ENCODE peak calls at places on chromosomes 2 and 18, in seven cellular contexts. K is breast epithelium, H is lower leg skin, A is adrenal gland, T is Peyer's patch, U is uterus, L is HCT116. J is an unnamed sample.
A peak's percentile ranks its signal among the peaks of the same experiment; 100 is the strongest.

GRCh38 chr2:185291035-185291647 is 447.5 kb upstream of the FSIP2 start:
- DNase-seq in K (peak; percentile 58), H (no peak), A (peak; percentile 55), T (no peak), U (no peak), L (peak; percentile 40), J (peak; percentile 71)

GRCh38 chr2:205520311-205520710 is 162.0 kb upstream of the NRP2 start:
- DNase-seq in K (no peak), H (no peak), A (no peak), T (no peak), U (no peak), L (no peak), J (no peak)

GRCh38 chr2:54897420-54898310 is 152.6 kb downstream of the RTN4 start:
- DNase-seq in K (no peak), H (no peak), A (no peak), T (no peak), U (no peak), L (no peak), J (no peak)

GRCh38 chr2:119249855-119250775 is 26.5 kb downstream of the STEAP3 start:
- DNase-seq in K (no peak), H (no peak), A (no peak), T (no peak), U (no peak), L (no peak), J (peak; percentile 17)

GRCh38 chr2:37439131-37439642 is 94.8 kb downstream of the QPCT start:
- DNase-seq in K (no peak), H (no peak), A (no peak), T (no peak), U (no peak), L (no peak), J (no peak)

GRCh38 chr2:172397136-172397825 is 30.1 kb upstream of the ITGA6 start:
- DNase-seq in K (no peak), H (no peak), A (no peak), T (no peak), U (no peak), L (no peak), J (no peak)

GRCh38 chr2:2014251-2014761 is 270.0 kb upstream of the PXDN start:
- DNase-seq in K (no peak), H (no peak), A (peak; percentile 22), T (no peak), U (no peak), L (no peak), J (no peak)

GRCh38 chr18:54150226-54150625 is 74.2 kb downstream of the MBD2 start:
- DNase-seq in K (no peak), H (no peak), A (no peak), T (no peak), U (no peak), L (no peak), J (no peak)

GRCh38 chr2:201436141-201436540 is 15.1 kb downstream of the TRAK2 start:
- DNase-seq in K (no peak), H (no peak), A (no peak), T (no peak), U (no peak), L (no peak), J (no peak)

GRCh38 chr18:61949946-61950345 is 57.1 kb upstream of the RNF152 start:
- DNase-seq in K (no peak), H (peak; percentile 29), A (no peak), T (no peak), U (peak; percentile 63), L (no peak), J (no peak)

GRCh38 chr2:229141626-229142025 is 129.5 kb downstream of the PID1 start:
- DNase-seq in K (no peak), H (no peak), A (no peak), T (no peak), U (no peak), L (no peak), J (no peak)

GRCh38 chr2:97997774-97998392 is 2.1 kb upstream of the TMEM131 start:
- DNase-seq in K (no peak), H (peak; percentile 27), A (no peak), T (no peak), U (no peak), L (no peak), J (no peak)

GRCh38 chr2:14761118-14761517 is 128.6 kb downstream of the LRATD1 start:
- DNase-seq in K (no peak), H (no peak), A (no peak), T (no peak), U (no peak), L (no peak), J (no peak)

GRCh38 chr2:234249873-234250272 is 199.4 kb downstream of the SPP2 start:
- DNase-seq in K (no peak), H (no peak), A (no peak), T (no peak), U (no peak), L (no peak), J (no peak)

DNA sequence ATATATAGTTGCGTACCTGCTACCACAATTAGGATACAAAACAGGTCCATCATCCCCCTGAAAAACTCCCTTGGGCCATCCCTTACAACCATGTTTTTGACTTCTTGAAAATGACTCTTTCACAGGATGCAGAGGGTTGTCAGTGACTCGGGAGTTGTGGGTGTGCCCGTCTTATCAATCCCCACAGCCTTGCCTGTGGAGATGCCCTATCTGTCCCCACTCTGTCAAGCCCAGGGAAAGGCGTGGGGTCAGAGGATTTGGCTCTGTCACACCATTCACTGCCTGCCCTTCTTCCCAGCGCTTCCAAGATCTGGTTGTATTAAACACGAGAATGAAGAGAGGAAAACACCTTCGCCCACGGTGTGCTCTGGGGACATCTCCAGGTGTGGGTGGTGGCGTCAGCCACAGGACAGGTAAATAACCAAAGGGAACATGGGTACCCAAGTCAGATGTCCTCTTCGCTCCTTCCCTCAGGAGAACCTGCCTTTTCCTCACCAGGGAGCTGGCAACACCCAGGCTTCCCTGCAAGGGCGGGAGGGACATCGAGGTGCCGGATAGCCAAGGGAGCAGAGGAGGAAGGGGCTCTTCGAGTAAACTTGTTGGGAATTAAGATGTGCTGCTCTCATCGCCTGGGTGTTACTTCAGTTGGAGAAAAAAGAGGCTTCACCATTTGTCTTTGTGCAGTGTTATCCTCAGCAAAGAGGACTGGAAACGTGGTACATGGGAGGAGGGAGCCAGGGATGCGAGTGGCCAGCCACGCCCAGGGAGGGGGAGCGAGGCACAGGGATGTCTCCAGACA is 100.3 kb downstream of the B3GNT2 start:
- DNase-seq in K (no peak), H (no peak), A (no peak), T (no peak), U (no peak), L (no peak), J (no peak)
- TF ChIP-seq POLR2A in K (no peak), H (no peak), A (no peak), T (no peak), U (no peak), L (no peak), J (no peak)

GRCh38 chr2:190912731-190913130 is 32.1 kb downstream of the GLS start:
- DNase-seq in K (no peak), H (no peak), A (no peak), T (no peak), U (no peak), L (no peak), J (no peak)
- TF ChIP-seq CTCF in K (no peak), H (no peak), A (no peak), T (no peak), U (no peak), L (no peak), J (no peak)

GRCh38 chr18:3447035-3447894 is 2.7 kb upstream of the TGIF1 start:
- DNase-seq in K (peak; percentile 54), H (peak; percentile 62), A (no peak), T (peak; percentile 46), U (peak; percentile 71), L (no peak), J (peak; percentile 37)

GRCh38 chr18:3449702-3450357 is at the start of gene TGIF1:
- DNase-seq in K (peak; percentile 90), H (peak; percentile 81), A (peak; percentile 87), T (peak; percentile 76), U (peak; percentile 84), L (peak; percentile 70), J (peak; percentile 83)

GRCh38 chr18:3447895-3448844 is 1.8 kb upstream of the TGIF1 start:
- DNase-seq in K (peak; percentile 97), H (peak; percentile 94), A (peak; percentile 94), T (peak; percentile 85), U (peak; percentile 94), L (peak; percentile 92), J (peak; percentile 94)

GRCh38 chr18:3450358-3451107 is 561 bp downstream of the TGIF1 start:
- DNase-seq in K (peak; percentile 73), H (peak; percentile 77), A (peak; percentile 77), T (peak; percentile 66), U (peak; percentile 78), L (no peak), J (peak; percentile 71)

DNA sequence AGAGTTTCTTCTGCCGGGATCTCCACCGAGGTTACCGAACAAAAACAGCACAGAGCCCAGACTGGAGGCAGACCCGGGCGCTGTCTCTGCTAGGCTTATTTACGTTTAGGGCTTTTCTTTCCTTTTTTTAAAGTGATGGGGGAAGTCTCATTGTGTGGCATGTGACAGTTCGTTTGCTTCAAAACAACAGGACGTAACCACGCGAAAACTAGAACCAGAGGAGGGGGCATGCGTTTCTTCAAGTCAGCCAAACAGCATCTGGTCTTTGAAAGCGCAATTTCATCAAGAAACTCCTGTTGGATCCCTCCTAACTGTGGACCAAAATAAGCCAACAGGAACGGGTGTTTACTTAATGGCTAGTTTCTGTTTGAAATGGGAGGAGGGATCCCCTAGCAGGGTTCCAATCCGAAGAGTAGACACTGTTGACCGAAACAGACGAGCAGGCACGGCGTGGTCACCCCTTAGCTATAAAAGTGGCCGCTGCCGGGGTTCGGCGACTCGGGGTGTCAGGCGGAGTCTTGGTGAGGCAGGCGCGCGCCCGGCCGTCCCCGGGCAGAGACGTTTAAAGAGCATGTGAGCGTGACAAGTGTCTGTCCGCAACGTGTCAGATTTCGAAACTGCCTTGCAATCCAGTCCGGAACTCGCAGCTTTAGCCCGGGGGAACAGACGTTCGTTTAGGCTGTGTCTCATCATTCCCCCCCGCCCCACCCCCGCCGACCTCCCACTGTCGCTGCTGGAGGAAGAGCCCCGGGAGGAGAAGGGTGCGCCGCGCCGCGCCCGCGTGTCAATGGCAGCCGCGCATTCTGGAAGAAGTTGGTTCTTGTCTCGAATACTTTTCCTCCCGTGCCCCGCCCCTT is 899 bp upstream of the TGIF1 start:
- DNase-seq in K (peak; percentile 91), H (peak; percentile 97), A (peak; percentile 81), T (peak; percentile 86), U (peak; percentile 77), L (peak; percentile 70), J (peak; percentile 81)
- TF ChIP-seq POLR2A in K (peak; percentile 90), H (peak; percentile 89), A (peak; percentile 88), T (peak; percentile 78), U (peak; percentile 52), L (no peak), J (no peak)

GRCh38 chr2:44246436-44246835 is 28.8 kb upstream of the SLC3A1 start:
- DNase-seq in K (no peak), H (no peak), A (no peak), T (no peak), U (no peak), L (no peak), J (no peak)

GRCh38 chr2:44244135-44244871 is 31.0 kb upstream of the SLC3A1 start:
- DNase-seq in K (peak; percentile 53), H (peak; percentile 45), A (peak; percentile 41), T (peak; percentile 31), U (peak; percentile 58), L (peak; percentile 44), J (peak; percentile 76)

GRCh38 chr2:44246840-44247369 is 28.4 kb upstream of the SLC3A1 start:
- DNase-seq in K (no peak), H (no peak), A (no peak), T (no peak), U (no peak), L (no peak), J (no peak)

GRCh38 chr2:44245068-44245861 is 30.0 kb upstream of the SLC3A1 start:
- DNase-seq in K (no peak), H (no peak), A (no peak), T (no peak), U (no peak), L (no peak), J (no peak)

GRCh38 chr2:44242929-44243328 is 32.4 kb upstream of the SLC3A1 start:
- DNase-seq in K (no peak), H (no peak), A (no peak), T (no peak), U (no peak), L (no peak), J (no peak)
- TF ChIP-seq CTCF in K (no peak), H (no peak), A (no peak), T (no peak), U (no peak), L (no peak), J (no peak)

J was measured in stomach.